ENCODE peak calls at places on chromosome 13, in ten cellular contexts. E, C, S, L, Z, B, U, V, H and Y are unnamed samples.
A peak's percentile ranks its signal among the peaks of the same experiment; 100 is the strongest.

GRCh38 chr13:30141773-30142501 is 165.4 kb downstream of the KATNAL1 start:
- DNase-seq in C (no peak), E (no peak), V (no peak), Z (no peak), H (no peak), B (no peak), L (no peak), S (no peak), U (no peak), Y (no peak)

GRCh38 chr13:27968316-27969072 is 621 bp downstream of the CDX2 start:
- DNase-seq in B (no peak), L (peak; percentile 36), Z (no peak), S (no peak), U (no peak), H (no peak), E (no peak), C (no peak), V (no peak), Y (no peak)

GRCh38 chr13:72403396-72404010 is 323.9 kb downstream of the MZT1 start:
- DNase-seq in Z (no peak), C (no peak), B (no peak), S (no peak), H (no peak), L (no peak), V (no peak), E (no peak), U (no peak), Y (no peak)

GRCh38 chr13:49308977-49309408 is 61.3 kb downstream of the CDADC1 start:
- DNase-seq in B (peak; percentile 57), S (no peak), L (no peak), Z (no peak), V (no peak), U (no peak), E (peak; percentile 61), C (no peak), H (peak; percentile 68), Y (peak; percentile 78)

GRCh38 chr13:67231481-67231940 is 1.4 kb upstream of the PCDH9 start:
- DNase-seq in H (no peak), Z (no peak), C (no peak), B (no peak), V (no peak), S (no peak), E (no peak), L (no peak), U (no peak), Y (no peak)

GRCh38 chr13:33299626-33300025 is 14.1 kb upstream of the STARD13 start:
- DNase-seq in H (no peak), E (no peak), Z (no peak), C (no peak), U (no peak), B (no peak), L (no peak), S (no peak), V (no peak), Y (no peak)

GRCh38 chr13:112435973-112436372 is 59.8 kb downstream of the SPACA7 start:
- DNase-seq in U (no peak), C (no peak), L (no peak), Z (no peak), H (no peak), S (no peak), V (no peak), E (no peak), B (no peak), Y (no peak)

GRCh38 chr13:68636784-68637183 is 1406.6 kb upstream of the PCDH9 start:
- DNase-seq in S (no peak), L (no peak), V (no peak), B (no peak), H (no peak), C (no peak), E (no peak), U (no peak), Z (no peak), Y (no peak)

GRCh38 chr13:112870737-112871287 is 98.2 kb upstream of the MCF2L start:
- DNase-seq in B (no peak), L (no peak), E (no peak), H (no peak), C (no peak), S (no peak), U (peak; percentile 9), Z (no peak), V (no peak), Y (no peak)

GRCh38 chr13:48962281-48962680 is 13.4 kb upstream of the FNDC3A start:
- DNase-seq in H (no peak), B (no peak), V (no peak), C (no peak), U (no peak), L (no peak), Z (no peak), E (no peak), S (no peak), Y (no peak)

GRCh38 chr13:30569901-30570576 is 47.7 kb upstream of the USPL1 start:
- DNase-seq in E (peak; percentile 78), H (peak; percentile 37), S (peak; percentile 13), Z (no peak), L (peak; percentile 73), V (no peak), B (no peak), C (no peak), U (peak; percentile 83), Y (peak; percentile 10)

GRCh38 chr13:101307181-101307701 is 109.1 kb downstream of the NALCN start:
- DNase-seq in V (no peak), B (no peak), L (no peak), C (peak; percentile 23), E (no peak), S (no peak), U (no peak), Z (no peak), H (no peak), Y (no peak)

GRCh38 chr13:42574435-42575311 is 721 bp downstream of the TNFSF11 start:
- DNase-seq in L (no peak), U (no peak), E (no peak), S (no peak), V (peak; percentile 58), Z (no peak), C (no peak), B (no peak), H (no peak), Y (no peak)
- TF ChIP-seq POLR2A in L (no peak), U (no peak), E (no peak), S (no peak), V (no peak), Z (no peak), C (no peak), B (no peak), H (no peak), Y (no peak)

DNA sequence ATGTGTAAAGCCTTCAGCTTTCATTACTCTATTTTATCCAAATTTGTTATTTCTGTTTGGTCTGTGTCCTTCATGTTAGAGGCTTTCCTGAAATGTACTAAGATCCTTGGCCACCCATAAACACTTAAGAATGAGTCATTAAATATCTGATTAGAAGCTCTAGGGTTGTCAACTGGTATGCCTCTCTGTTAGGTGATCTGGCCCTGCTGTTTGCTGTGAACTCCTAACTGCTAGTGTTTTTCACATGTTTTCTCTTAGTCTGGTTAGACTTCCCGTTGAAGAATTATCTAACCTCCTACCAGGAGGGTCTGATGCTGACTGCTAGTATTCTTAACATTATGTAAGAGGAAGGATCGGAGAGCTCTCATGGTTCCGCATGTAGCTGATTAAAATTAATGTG is 207.0 kb upstream of the SPRY2 start:
- DNase-seq in B (no peak), C (no peak), V (no peak), H (no peak), U (no peak), E (no peak), Z (no peak), S (no peak), L (no peak), Y (no peak)
- H3K27ac ChIP-seq in B (no peak overlapping the region), C (peak overlapping the region; percentile 76), V (no peak overlapping the region), H (no peak overlapping the region), U (no peak overlapping the region), E (no peak overlapping the region), Z (no peak overlapping the region), S (no peak overlapping the region), L (no peak overlapping the region), Y (no peak overlapping the region)

GRCh38 chr13:26221721-26222522 is at the start of gene RNF6:
- DNase-seq in L (peak; percentile 97), Z (peak; percentile 89), C (peak; percentile 91), B (peak; percentile 98), S (peak; percentile 94), V (peak; percentile 97), H (peak; percentile 96), E (peak; percentile 98), U (peak; percentile 97), Y (peak; percentile 97)
- TF ChIP-seq POLR2A in L (peak; percentile 43), Z (peak; percentile 24), C (no peak), B (peak; percentile 61), S (peak; percentile 76), V (peak; percentile 59), H (peak; percentile 30), E (peak; percentile 11), U (peak; percentile 62), Y (peak; percentile 55)

GRCh38 chr13:98265669-98266551 is 88.8 kb upstream of the RNF113B start:
- DNase-seq in E (no peak), C (no peak), V (no peak), L (no peak), S (peak; percentile 60), Z (peak; percentile 26), U (peak; percentile 81), H (no peak), B (no peak), Y (peak; percentile 68)

GRCh38 chr13:98263841-98264240 is 86.8 kb upstream of the RNF113B start:
- DNase-seq in S (no peak), L (no peak), V (no peak), H (no peak), Z (no peak), B (no peak), C (no peak), E (no peak), U (no peak), Y (no peak)

GRCh38 chr13:98264877-98265276 is 87.8 kb upstream of the RNF113B start:
- DNase-seq in C (no peak), E (no peak), Z (no peak), L (no peak), S (no peak), H (no peak), V (no peak), U (no peak), B (no peak), Y (no peak)

GRCh38 chr13:98269386-98269785 is 92.3 kb upstream of the RNF113B start:
- DNase-seq in L (no peak), Z (no peak), C (no peak), S (no peak), U (no peak), H (no peak), E (no peak), B (no peak), V (no peak), Y (no peak)

DNA sequence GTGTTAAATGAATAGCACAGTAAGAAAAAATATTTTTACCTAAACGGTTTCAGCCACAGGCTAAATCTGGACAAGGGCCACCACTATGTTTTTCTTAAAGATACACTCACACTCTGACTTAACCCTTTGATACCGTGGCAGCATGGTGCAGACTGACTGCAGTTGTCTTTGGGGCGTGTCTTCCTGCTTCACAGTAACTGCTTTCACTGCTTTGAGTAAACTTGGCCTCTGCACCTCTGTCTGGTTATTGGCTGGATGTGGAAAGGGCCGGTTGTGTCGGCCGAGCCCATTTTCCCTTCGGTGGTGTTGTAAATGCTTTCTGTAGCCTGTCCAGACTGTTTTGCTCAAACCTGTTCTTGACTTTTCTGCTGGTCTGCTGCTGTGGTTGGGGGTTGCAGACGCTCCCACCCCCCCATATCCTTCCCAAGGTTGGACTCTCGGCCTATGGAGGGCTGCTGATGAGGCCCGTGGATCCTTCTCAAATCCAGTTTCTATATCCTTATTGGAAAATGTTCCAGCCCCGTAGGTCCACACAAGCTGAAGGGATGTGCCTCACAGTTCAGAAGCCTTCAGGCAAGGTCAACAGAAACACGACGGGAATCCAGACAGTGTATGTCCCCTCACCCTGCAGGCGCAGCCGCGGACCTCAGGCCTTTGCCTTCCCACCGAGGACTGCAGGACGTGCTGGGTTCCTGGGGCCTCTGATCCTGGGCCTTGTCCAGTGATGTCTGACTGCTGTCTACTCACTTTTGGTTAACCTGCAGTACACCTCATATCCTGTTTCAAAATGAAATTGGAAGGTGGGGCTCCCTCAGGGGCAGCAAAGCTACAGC is 90.2 kb upstream of the RNF113B start:
- DNase-seq in H (no peak), U (no peak), L (no peak), E (no peak), C (no peak), B (no peak), S (peak; percentile 71), V (no peak), Z (no peak), Y (peak; percentile 50)
- H3K27ac ChIP-seq in H (no peak overlapping the region), U (peak overlapping the region; percentile 62), L (no peak overlapping the region), E (no peak overlapping the region), C (no peak overlapping the region), B (no peak overlapping the region), S (peak overlapping the region; percentile 80), V (peak overlapping the region; percentile 16), Z (no peak overlapping the region), Y (peak overlapping the region; percentile 39)